ENCODE peak calls at places on chromosomes 6 and 20, in five cellular contexts. One of them, this sample, is unnamed.
A peak's percentile ranks its signal among the peaks of the same experiment; 100 is the strongest.

GRCh38 chr6:159151266-159151855 is 17.8 kb upstream of the FNDC1 start:
- DNase-seq in progenitor cell of endocrine pancreas: no peak
- DNase-seq in dorsolateral prefrontal cortex: peak; percentile 54
- DNase-seq in stimulated activated CD4-positive, alpha-beta T cell treated with anti-CD3 and anti-CD28 coated beads, Interleukin-2, amount 100 ng/mL, for 48 hours: peak; percentile 46
- DNase-seq in HT1080: peak; percentile 47
- DNase-seq in this sample: no peak

GRCh38 chr6:146595981-146596731 is 2.6 kb upstream of the ADGB start:
- DNase-seq in progenitor cell of endocrine pancreas: no peak
- DNase-seq in dorsolateral prefrontal cortex: no peak
- DNase-seq in stimulated activated CD4-positive, alpha-beta T cell treated with anti-CD3 and anti-CD28 coated beads, Interleukin-2, amount 100 ng/mL, for 48 hours: no peak
- DNase-seq in HT1080: no peak
- DNase-seq in this sample: no peak

GRCh38 chr6:167937948-167938911 is 59.2 kb upstream of the KIF25 start:
- DNase-seq in progenitor cell of endocrine pancreas: no peak
- DNase-seq in dorsolateral prefrontal cortex: no peak
- DNase-seq in stimulated activated CD4-positive, alpha-beta T cell treated with anti-CD3 and anti-CD28 coated beads, Interleukin-2, amount 100 ng/mL, for 48 hours: no peak
- DNase-seq in HT1080: peak; percentile 6
- DNase-seq in this sample: no peak

GRCh38 chr6:107098436-107099307 is 16.6 kb downstream of the BEND3 start:
- DNase-seq in progenitor cell of endocrine pancreas: no peak
- DNase-seq in dorsolateral prefrontal cortex: peak; percentile 12
- DNase-seq in stimulated activated CD4-positive, alpha-beta T cell treated with anti-CD3 and anti-CD28 coated beads, Interleukin-2, amount 100 ng/mL, for 48 hours: no peak
- DNase-seq in HT1080: no peak
- DNase-seq in this sample: no peak

GRCh38 chr6:157555795-157556645 is 175.0 kb downstream of the ZDHHC14 start:
- DNase-seq in progenitor cell of endocrine pancreas: no peak
- DNase-seq in dorsolateral prefrontal cortex: no peak
- DNase-seq in stimulated activated CD4-positive, alpha-beta T cell treated with anti-CD3 and anti-CD28 coated beads, Interleukin-2, amount 100 ng/mL, for 48 hours: no peak
- DNase-seq in HT1080: no peak
- DNase-seq in this sample: peak; percentile 71

GRCh38 chr20:11585752-11586352 is 331.8 kb upstream of the BTBD3 start:
- DNase-seq in progenitor cell of endocrine pancreas: no peak
- DNase-seq in dorsolateral prefrontal cortex: no peak
- DNase-seq in stimulated activated CD4-positive, alpha-beta T cell treated with anti-CD3 and anti-CD28 coated beads, Interleukin-2, amount 100 ng/mL, for 48 hours: no peak
- DNase-seq in HT1080: peak; percentile 4
- DNase-seq in this sample: no peak

GRCh38 chr20:3808141-3808479 is 12.0 kb downstream of the CDC25B start:
- DNase-seq in progenitor cell of endocrine pancreas: no peak
- DNase-seq in dorsolateral prefrontal cortex: peak; percentile 68
- DNase-seq in stimulated activated CD4-positive, alpha-beta T cell treated with anti-CD3 and anti-CD28 coated beads, Interleukin-2, amount 100 ng/mL, for 48 hours: no peak
- DNase-seq in HT1080: peak; percentile 99
- DNase-seq in this sample: no peak

GRCh38 chr6:107704377-107705013 is 119.6 kb downstream of the SCML4 start:
- DNase-seq in progenitor cell of endocrine pancreas: no peak
- DNase-seq in dorsolateral prefrontal cortex: no peak
- DNase-seq in stimulated activated CD4-positive, alpha-beta T cell treated with anti-CD3 and anti-CD28 coated beads, Interleukin-2, amount 100 ng/mL, for 48 hours: peak; percentile 28
- DNase-seq in HT1080: peak; percentile 34
- DNase-seq in this sample: peak; percentile 24

GRCh38 chr6:21831531-21832291 is 238.2 kb downstream of the SOX4 start:
- DNase-seq in progenitor cell of endocrine pancreas: no peak
- DNase-seq in dorsolateral prefrontal cortex: no peak
- DNase-seq in stimulated activated CD4-positive, alpha-beta T cell treated with anti-CD3 and anti-CD28 coated beads, Interleukin-2, amount 100 ng/mL, for 48 hours: no peak
- DNase-seq in HT1080: peak; percentile 59
- DNase-seq in this sample: no peak

GRCh38 chr6:112475083-112475482 is 128.0 kb downstream of the RFPL4B start:
- DNase-seq in progenitor cell of endocrine pancreas: no peak
- DNase-seq in dorsolateral prefrontal cortex: no peak
- DNase-seq in stimulated activated CD4-positive, alpha-beta T cell treated with anti-CD3 and anti-CD28 coated beads, Interleukin-2, amount 100 ng/mL, for 48 hours: no peak
- DNase-seq in HT1080: peak; percentile 48
- DNase-seq in this sample: no peak

GRCh38 chr20:24477831-24478547 is 8.6 kb downstream of the SYNDIG1 start:
- DNase-seq in progenitor cell of endocrine pancreas: no peak
- DNase-seq in dorsolateral prefrontal cortex: no peak
- DNase-seq in stimulated activated CD4-positive, alpha-beta T cell treated with anti-CD3 and anti-CD28 coated beads, Interleukin-2, amount 100 ng/mL, for 48 hours: no peak
- DNase-seq in HT1080: no peak
- DNase-seq in this sample: no peak

GRCh38 chr6:129860901-129861665 is at the start of gene TMEM244:
- DNase-seq in progenitor cell of endocrine pancreas: no peak
- DNase-seq in dorsolateral prefrontal cortex: no peak
- DNase-seq in stimulated activated CD4-positive, alpha-beta T cell treated with anti-CD3 and anti-CD28 coated beads, Interleukin-2, amount 100 ng/mL, for 48 hours: no peak
- DNase-seq in HT1080: no peak
- DNase-seq in this sample: no peak